ENCODE peak calls at places on chromosome 10, in seven cellular contexts. One of them, this sample, is unnamed. For H3K4me1, the result is how much of the 10 kb centered on the place peaks cover.

GRCh38 chr10:90288403-90288933 is 569.4 kb downstream of the HTR7 start:
- DNase-seq in mucosa of descending colon: no peak
- DNase-seq in CD8-positive, alpha-beta memory T cell: no peak
- DNase-seq in neural progenitor cell: peak
- DNase-seq in A549: no peak
- DNase-seq in endothelial cell of umbilical vein: peak
- DNase-seq in lower lobe of right lung: no peak
- DNase-seq in this sample: no peak

GRCh38 chr10:97190452-97190851 is 4.7 kb upstream of the SLIT1 start:
- DNase-seq in mucosa of descending colon: no peak
- DNase-seq in endothelial cell of umbilical vein: no peak
- DNase-seq in A549: no peak
- DNase-seq in CD8-positive, alpha-beta memory T cell: no peak
- DNase-seq in neural progenitor cell: no peak
- DNase-seq in lower lobe of right lung: no peak
- DNase-seq in this sample: no peak

GRCh38 chr10:95513008-95513589 is 48.1 kb downstream of the SORBS1 start:
- DNase-seq in CD8-positive, alpha-beta memory T cell: no peak
- DNase-seq in mucosa of descending colon: peak
- DNase-seq in A549: no peak
- DNase-seq in neural progenitor cell: no peak
- DNase-seq in lower lobe of right lung: peak
- DNase-seq in endothelial cell of umbilical vein: no peak
- DNase-seq in this sample: no peak

GRCh38 chr10:122338609-122339441 is 35.7 kb upstream of the PLEKHA1 start:
- DNase-seq in neural progenitor cell: no peak
- DNase-seq in mucosa of descending colon: peak
- DNase-seq in endothelial cell of umbilical vein: no peak
- DNase-seq in CD8-positive, alpha-beta memory T cell: no peak
- DNase-seq in A549: no peak
- DNase-seq in lower lobe of right lung: no peak
- DNase-seq in this sample: no peak

GRCh38 chr10:31659665-31660064 is 269.0 kb downstream of the ARHGAP12 start:
- DNase-seq in A549: no peak
- DNase-seq in CD8-positive, alpha-beta memory T cell: no peak
- DNase-seq in mucosa of descending colon: no peak
- DNase-seq in endothelial cell of umbilical vein: no peak
- DNase-seq in lower lobe of right lung: no peak
- DNase-seq in neural progenitor cell: no peak
- DNase-seq in this sample: no peak

GRCh38 chr10:131854579-131855335 is 46.1 kb upstream of the PPP2R2D start:
- DNase-seq in endothelial cell of umbilical vein: no peak
- DNase-seq in mucosa of descending colon: no peak
- DNase-seq in A549: no peak
- DNase-seq in lower lobe of right lung: no peak
- DNase-seq in neural progenitor cell: no peak
- DNase-seq in CD8-positive, alpha-beta memory T cell: no peak
- DNase-seq in this sample: no peak

GRCh38 chr10:36254191-36254590 is 612.1 kb upstream of the FZD8 start:
- DNase-seq in lower lobe of right lung: peak
- DNase-seq in endothelial cell of umbilical vein: peak
- DNase-seq in neural progenitor cell: no peak
- DNase-seq in A549: no peak
- DNase-seq in mucosa of descending colon: peak
- DNase-seq in CD8-positive, alpha-beta memory T cell: no peak
- DNase-seq in this sample: peak

GRCh38 chr10:61643316-61643751 is 19.4 kb upstream of the CABCOCO1 start:
- DNase-seq in endothelial cell of umbilical vein: peak
- DNase-seq in mucosa of descending colon: no peak
- DNase-seq in A549: no peak
- DNase-seq in CD8-positive, alpha-beta memory T cell: no peak
- DNase-seq in neural progenitor cell: peak
- DNase-seq in lower lobe of right lung: no peak
- DNase-seq in this sample: no peak

GRCh38 chr10:28631896-28632596 is 45.3 kb upstream of the BAMBI start:
- DNase-seq in A549: no peak
- DNase-seq in mucosa of descending colon: no peak
- DNase-seq in neural progenitor cell: no peak
- DNase-seq in CD8-positive, alpha-beta memory T cell: no peak
- DNase-seq in endothelial cell of umbilical vein: no peak
- DNase-seq in lower lobe of right lung: no peak
- DNase-seq in this sample: no peak

GRCh38 chr10:25725917-25726716 is 207.9 kb upstream of the MYO3A start:
- DNase-seq in lower lobe of right lung: no peak
- DNase-seq in CD8-positive, alpha-beta memory T cell: no peak
- DNase-seq in mucosa of descending colon: peak
- DNase-seq in neural progenitor cell: peak
- DNase-seq in endothelial cell of umbilical vein: peak
- DNase-seq in A549: peak
- DNase-seq in this sample: no peak

GRCh38 chr10:100904903-100905302 is 7.9 kb upstream of the SLF2 start:
- DNase-seq in endothelial cell of umbilical vein: no peak
- DNase-seq in mucosa of descending colon: no peak
- DNase-seq in lower lobe of right lung: no peak
- DNase-seq in A549: no peak
- DNase-seq in CD8-positive, alpha-beta memory T cell: no peak
- DNase-seq in neural progenitor cell: no peak
- DNase-seq in this sample: no peak

GRCh38 chr10:101563497-101564040 is 24.5 kb downstream of the POLL start:
- DNase-seq in A549: no peak
- DNase-seq in CD8-positive, alpha-beta memory T cell: no peak
- DNase-seq in endothelial cell of umbilical vein: no peak
- DNase-seq in neural progenitor cell: no peak
- DNase-seq in mucosa of descending colon: no peak
- DNase-seq in lower lobe of right lung: no peak
- DNase-seq in this sample: no peak

GRCh38 chr10:88989824-88990527 is 622 bp upstream of the FAS start:
- DNase-seq in A549: no peak
- DNase-seq in mucosa of descending colon: no peak
- DNase-seq in lower lobe of right lung: peak
- DNase-seq in endothelial cell of umbilical vein: peak
- DNase-seq in CD8-positive, alpha-beta memory T cell: no peak
- DNase-seq in neural progenitor cell: no peak
- DNase-seq in this sample: no peak
- H3K4me1 ChIP-seq in A549: under half
- H3K4me1 ChIP-seq in mucosa of descending colon: under half
- H3K4me1 ChIP-seq in lower lobe of right lung: half or more
- H3K4me1 ChIP-seq in endothelial cell of umbilical vein: under half
- H3K4me1 ChIP-seq in CD8-positive, alpha-beta memory T cell: half or more
- H3K4me1 ChIP-seq in neural progenitor cell: under half
- H3K4me1 ChIP-seq in this sample: half or more

GRCh38 chr10:17225823-17226222 is 2.2 kb upstream of the VIM start:
- DNase-seq in neural progenitor cell: no peak
- DNase-seq in A549: no peak
- DNase-seq in CD8-positive, alpha-beta memory T cell: no peak
- DNase-seq in mucosa of descending colon: no peak
- DNase-seq in endothelial cell of umbilical vein: no peak
- DNase-seq in lower lobe of right lung: no peak
- DNase-seq in this sample: no peak
- H3K4me1 ChIP-seq in neural progenitor cell: under half
- H3K4me1 ChIP-seq in A549: under half
- H3K4me1 ChIP-seq in CD8-positive, alpha-beta memory T cell: under half
- H3K4me1 ChIP-seq in mucosa of descending colon: under half
- H3K4me1 ChIP-seq in endothelial cell of umbilical vein: under half
- H3K4me1 ChIP-seq in lower lobe of right lung: under half
- H3K4me1 ChIP-seq in this sample: under half

GRCh38 chr10:58555930-58556311 is 43.2 kb downstream of the BICC1 start:
- DNase-seq in neural progenitor cell: no peak
- DNase-seq in CD8-positive, alpha-beta memory T cell: no peak
- DNase-seq in A549: no peak
- DNase-seq in lower lobe of right lung: no peak
- DNase-seq in mucosa of descending colon: no peak
- DNase-seq in endothelial cell of umbilical vein: no peak
- DNase-seq in this sample: no peak
- H3K4me1 ChIP-seq in neural progenitor cell: under half
- H3K4me1 ChIP-seq in CD8-positive, alpha-beta memory T cell: under half
- H3K4me1 ChIP-seq in A549: under half
- H3K4me1 ChIP-seq in lower lobe of right lung: under half
- H3K4me1 ChIP-seq in mucosa of descending colon: under half
- H3K4me1 ChIP-seq in endothelial cell of umbilical vein: under half
- H3K4me1 ChIP-seq in this sample: under half

GRCh38 chr10:79139124-79139835 is 70.5 kb downstream of the ZMIZ1 start:
- DNase-seq in endothelial cell of umbilical vein: peak
- DNase-seq in CD8-positive, alpha-beta memory T cell: no peak
- DNase-seq in mucosa of descending colon: no peak
- DNase-seq in A549: no peak
- DNase-seq in neural progenitor cell: peak
- DNase-seq in lower lobe of right lung: peak
- DNase-seq in this sample: no peak
- H3K4me1 ChIP-seq in endothelial cell of umbilical vein: under half
- H3K4me1 ChIP-seq in CD8-positive, alpha-beta memory T cell: under half
- H3K4me1 ChIP-seq in mucosa of descending colon: under half
- H3K4me1 ChIP-seq in A549: half or more
- H3K4me1 ChIP-seq in neural progenitor cell: under half
- H3K4me1 ChIP-seq in lower lobe of right lung: half or more
- H3K4me1 ChIP-seq in this sample: under half

GRCh38 chr10:6200588-6201510 is 1.9 kb upstream of the PFKFB3 start:
- DNase-seq in CD8-positive, alpha-beta memory T cell: peak
- DNase-seq in lower lobe of right lung: no peak
- DNase-seq in A549: no peak
- DNase-seq in neural progenitor cell: peak
- DNase-seq in endothelial cell of umbilical vein: peak
- DNase-seq in mucosa of descending colon: peak
- DNase-seq in this sample: peak
- H3K4me1 ChIP-seq in CD8-positive, alpha-beta memory T cell: under half
- H3K4me1 ChIP-seq in lower lobe of right lung: half or more
- H3K4me1 ChIP-seq in A549: under half
- H3K4me1 ChIP-seq in neural progenitor cell: under half
- H3K4me1 ChIP-seq in endothelial cell of umbilical vein: under half
- H3K4me1 ChIP-seq in mucosa of descending colon: under half
- H3K4me1 ChIP-seq in this sample: half or more

This sample was measured in left lung.